ENCODE peak calls at places on chromosomes 16 and 17, in nine cellular contexts. R is EH; A is fibroblast of villous mesenchyme; P is EL; H is A172; Z is stimulated activated CD8-positive, alpha-beta memory T cell treated with anti-CD3 and anti-CD28 coated beads, Interleukin-15, amount 100 ng/mL, for 24 hours; W is right atrium auricular region; T is ovary; S is MCF 10A. O is an unnamed sample.

GRCh38 chr16:79278506-79278905 is 322.0 kb downstream of the MAF start:
- DNase-seq in R (no peak), A (no peak), P (no peak), H (no peak), Z (no peak), W (no peak), T (no peak), S (no peak), O (no peak)

GRCh38 chr16:65413861-65414260 is 292.0 kb upstream of the CDH11 start:
- DNase-seq in R (peak), A (peak), P (no peak), H (no peak), Z (no peak), W (no peak), T (no peak), S (no peak), O (no peak)

GRCh38 chr16:5393070-5393469 is 295.5 kb upstream of the EEF2KMT start:
- DNase-seq in R (no peak), A (no peak), P (no peak), H (no peak), Z (no peak), W (no peak), T (no peak), S (no peak), O (no peak)

GRCh38 chr16:22356930-22357634 is 17.3 kb downstream of the CDR2 start:
- DNase-seq in R (peak), A (no peak), P (no peak), H (no peak), Z (no peak), W (no peak), T (no peak), S (no peak), O (no peak)

GRCh38 chr16:25487888-25488287 is 203.9 kb upstream of the HS3ST4 start:
- DNase-seq in R (no peak), A (no peak), P (no peak), H (no peak), Z (no peak), W (no peak), T (no peak), S (no peak), O (no peak)

GRCh38 chr16:89907055-89907814 is 11.4 kb upstream of the MC1R start:
- DNase-seq in R (no peak), A (no peak), P (no peak), H (no peak), Z (no peak), W (no peak), T (no peak), S (no peak), O (no peak)

GRCh38 chr16:49664221-49665215 is 191.4 kb downstream of the ZNF423 start:
- DNase-seq in R (no peak), A (no peak), P (no peak), H (no peak), Z (no peak), W (peak), T (peak), S (no peak), O (peak)

GRCh38 chr17:57671546-57672204 is 73.4 kb downstream of the CCDC182 start:
- DNase-seq in R (peak), A (peak), P (peak), H (peak), Z (peak), W (peak), T (peak), S (peak), O (peak)

GRCh38 chr17:69779378-69780214 is 295.4 kb upstream of the KCNJ16 start:
- DNase-seq in R (peak), A (no peak), P (no peak), H (no peak), Z (no peak), W (no peak), T (no peak), S (peak), O (no peak)

GRCh38 chr17:71441098-71441497 is 679.7 kb upstream of the SOX9 start:
- DNase-seq in R (peak), A (peak), P (peak), H (peak), Z (no peak), W (no peak), T (no peak), S (peak), O (no peak)

GRCh38 chr16:66150691-66151090 is 215.8 kb upstream of the CDH5 start:
- DNase-seq in R (peak), A (peak), P (peak), H (no peak), Z (no peak), W (no peak), T (no peak), S (no peak), O (no peak)

GRCh38 chr17:28773736-28774135 is 29.9 kb downstream of the TRAF4 start:
- DNase-seq in R (no peak), A (no peak), P (no peak), H (no peak), Z (no peak), W (no peak), T (no peak), S (no peak), O (no peak)

GRCh38 chr16:1741553-1742165 is 29.7 kb downstream of the NME3 start:
- DNase-seq in R (no peak), A (no peak), P (no peak), H (no peak), Z (no peak), W (no peak), T (no peak), S (no peak), O (no peak)

GRCh38 chr16:64983983-64984382 is 137.9 kb downstream of the CDH11 start:
- DNase-seq in R (peak), A (peak), P (peak), H (peak), Z (no peak), W (no peak), T (peak), S (peak), O (peak)

GRCh38 chr16:6165330-6165984 is 1067.9 kb upstream of the EEF2KMT start:
- DNase-seq in R (peak), A (no peak), P (no peak), H (no peak), Z (no peak), W (no peak), T (no peak), S (no peak), O (no peak)

GRCh38 chr17:80960797-80961452 is 30.7 kb upstream of the CHMP6 start:
- DNase-seq in R (no peak), A (no peak), P (no peak), H (no peak), Z (no peak), W (no peak), T (peak), S (no peak), O (no peak)

GRCh38 chr16:9677301-9677653 is 505.0 kb downstream of the GRIN2A start:
- DNase-seq in R (no peak), A (no peak), P (no peak), H (no peak), Z (no peak), W (no peak), T (no peak), S (no peak), O (peak)

GRCh38 chr17:21199311-21199710 is 14.7 kb downstream of the TMEM11 start:
- DNase-seq in R (peak), A (peak), P (peak), H (no peak), Z (no peak), W (no peak), T (no peak), S (no peak), O (peak)

O was measured in ELF-1.